ENCODE peak calls at places on chromosome 16, in five cellular contexts. One of them, this sample, is unnamed.

GRCh38 chr16:68711421-68712139 is 25.5 kb upstream of the CDH1 start:
- DNase-seq in A549: no peak
- DNase-seq in kidney: no peak
- DNase-seq in endothelial cell: peak; percentile 16
- DNase-seq in ascending aorta: no peak
- DNase-seq in this sample: no peak

GRCh38 chr16:83901101-83901500 is 2.2 kb downstream of the MLYCD start:
- DNase-seq in A549: no peak
- DNase-seq in kidney: no peak
- DNase-seq in endothelial cell: no peak
- DNase-seq in ascending aorta: no peak
- DNase-seq in this sample: no peak

GRCh38 chr16:81003064-81003463 is 3.6 kb downstream of the CMC2 start:
- DNase-seq in A549: no peak
- DNase-seq in kidney: no peak
- DNase-seq in endothelial cell: no peak
- DNase-seq in ascending aorta: no peak
- DNase-seq in this sample: no peak

GRCh38 chr16:81651758-81652718 is 127.1 kb upstream of the PLCG2 start:
- DNase-seq in A549: no peak
- DNase-seq in kidney: no peak
- DNase-seq in endothelial cell: no peak
- DNase-seq in ascending aorta: no peak
- DNase-seq in this sample: no peak

GRCh38 chr16:89629827-89630610 is 16.6 kb downstream of the DPEP1 start:
- DNase-seq in A549: no peak
- DNase-seq in kidney: no peak
- DNase-seq in endothelial cell: no peak
- DNase-seq in ascending aorta: no peak
- DNase-seq in this sample: no peak

GRCh38 chr16:10253344-10253855 is 71.2 kb upstream of the GRIN2A start:
- DNase-seq in A549: no peak
- DNase-seq in kidney: no peak
- DNase-seq in endothelial cell: no peak
- DNase-seq in ascending aorta: no peak
- DNase-seq in this sample: no peak

GRCh38 chr16:53150769-53151168 is 96.0 kb downstream of the CHD9 start:
- DNase-seq in A549: no peak
- DNase-seq in kidney: no peak
- DNase-seq in endothelial cell: no peak
- DNase-seq in ascending aorta: no peak
- DNase-seq in this sample: no peak

GRCh38 chr16:2427526-2427925 is 1.7 kb upstream of the CCNF start:
- DNase-seq in A549: no peak
- DNase-seq in kidney: no peak
- DNase-seq in endothelial cell: no peak
- DNase-seq in ascending aorta: no peak
- DNase-seq in this sample: no peak

GRCh38 chr16:75058815-75059214 is 57.8 kb downstream of the LDHD start:
- DNase-seq in A549: no peak
- DNase-seq in kidney: no peak
- DNase-seq in endothelial cell: no peak
- DNase-seq in ascending aorta: no peak
- DNase-seq in this sample: no peak

GRCh38 chr16:64910351-64910750 is 211.5 kb downstream of the CDH11 start:
- DNase-seq in A549: peak; percentile 16
- DNase-seq in kidney: peak; percentile 71
- DNase-seq in endothelial cell: no peak
- DNase-seq in ascending aorta: no peak
- DNase-seq in this sample: no peak

GRCh38 chr16:68235882-68236803 is at the start of gene ESRP2:
- DNase-seq in A549: no peak
- DNase-seq in kidney: peak; percentile 96
- DNase-seq in endothelial cell: peak; percentile 24
- DNase-seq in ascending aorta: no peak
- DNase-seq in this sample: no peak

GRCh38 chr16:870856-871561 is 70.5 kb upstream of the GNG13 start:
- DNase-seq in A549: no peak
- DNase-seq in kidney: peak; percentile 65
- DNase-seq in endothelial cell: no peak
- DNase-seq in ascending aorta: no peak
- DNase-seq in this sample: no peak

GRCh38 chr16:74774223-74775139 is at the start of gene FA2H:
- DNase-seq in A549: peak; percentile 71
- DNase-seq in kidney: peak; percentile 93
- DNase-seq in endothelial cell: peak; percentile 63
- DNase-seq in ascending aorta: no peak
- DNase-seq in this sample: peak; percentile 70

GRCh38 chr16:52004343-52004742 is 542.6 kb downstream of the TOX3 start:
- DNase-seq in A549: no peak
- DNase-seq in kidney: no peak
- DNase-seq in endothelial cell: no peak
- DNase-seq in ascending aorta: no peak
- DNase-seq in this sample: no peak

GRCh38 chr16:54204756-54205155 is 81.8 kb downstream of the IRX3 start:
- DNase-seq in A549: no peak
- DNase-seq in kidney: no peak
- DNase-seq in endothelial cell: no peak
- DNase-seq in ascending aorta: no peak
- DNase-seq in this sample: no peak

GRCh38 chr16:64534180-64534780 is 587.6 kb downstream of the CDH11 start:
- DNase-seq in A549: no peak
- DNase-seq in kidney: no peak
- DNase-seq in endothelial cell: no peak
- DNase-seq in ascending aorta: no peak
- DNase-seq in this sample: no peak

GRCh38 chr16:56611281-56611833 is 3.0 kb downstream of the MT2A start:
- DNase-seq in A549: peak; percentile 36
- DNase-seq in kidney: peak; percentile 72
- DNase-seq in endothelial cell: no peak
- DNase-seq in ascending aorta: no peak
- DNase-seq in this sample: no peak

DNA sequence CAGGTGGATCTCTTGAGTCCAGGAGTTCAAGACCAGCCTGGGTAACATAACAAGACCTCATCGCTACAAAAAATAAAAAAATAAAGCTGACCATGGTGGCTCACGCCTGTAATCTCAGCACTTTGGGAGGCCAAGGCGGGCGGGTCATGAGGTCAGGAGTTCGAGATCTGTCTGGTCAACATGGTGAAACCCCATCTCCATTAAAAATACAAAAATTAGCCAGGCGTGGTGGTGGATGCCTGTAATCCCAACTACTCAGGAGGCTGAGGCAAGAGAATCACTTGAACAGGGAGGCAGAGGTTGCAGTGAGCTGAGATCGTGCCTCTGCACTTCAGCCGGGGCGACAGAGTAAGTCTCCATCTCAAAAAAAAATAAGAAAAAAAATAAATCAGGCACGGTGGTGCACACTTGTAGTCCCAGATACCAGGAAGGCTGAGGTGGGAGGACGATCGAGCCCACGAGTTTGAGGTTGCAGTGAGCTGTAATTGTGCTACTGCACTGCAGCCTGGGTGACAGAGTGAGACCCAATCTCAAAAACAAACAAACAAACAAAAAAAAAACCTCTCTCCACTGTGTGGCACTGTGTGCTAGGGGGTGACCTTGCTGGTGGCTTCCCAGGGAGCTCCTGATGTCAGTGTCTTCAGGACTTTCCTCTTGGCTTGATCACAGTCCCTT is 19.8 kb upstream of the MAPK3 start:
- DNase-seq in A549: peak; percentile 39
- DNase-seq in kidney: no peak
- DNase-seq in endothelial cell: no peak
- DNase-seq in ascending aorta: no peak
- DNase-seq in this sample: no peak
- TF ChIP-seq CTCF in A549: peak; percentile 17
- TF ChIP-seq CTCF in kidney: no peak
- TF ChIP-seq CTCF in endothelial cell: no peak
- TF ChIP-seq CTCF in ascending aorta: no peak
- TF ChIP-seq CTCF in this sample: no peak

DNA sequence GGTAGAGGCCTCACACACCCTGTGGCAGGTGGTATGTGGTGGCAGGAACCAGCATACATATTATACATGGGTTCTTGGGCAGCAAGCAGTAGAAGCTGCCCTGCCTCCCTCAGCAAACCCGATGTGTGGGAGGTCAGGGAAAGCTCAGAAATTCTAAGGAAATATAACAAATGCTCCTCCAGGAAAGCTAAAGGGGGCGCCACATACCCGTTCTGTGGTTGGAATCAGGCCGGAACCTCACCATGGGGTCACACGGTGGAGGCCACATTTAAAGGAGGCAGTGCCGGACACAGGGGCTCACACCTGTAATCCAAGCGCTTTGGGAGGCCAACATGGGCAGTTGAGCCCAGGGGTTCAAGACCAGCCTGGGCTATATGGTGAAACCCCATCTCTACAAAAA is 12.4 kb upstream of the KATNB1 start:
- DNase-seq in A549: peak; percentile 63
- DNase-seq in kidney: no peak
- DNase-seq in endothelial cell: peak; percentile 56
- DNase-seq in ascending aorta: no peak
- DNase-seq in this sample: peak; percentile 38
- TF ChIP-seq CTCF in A549: peak; percentile 40
- TF ChIP-seq CTCF in kidney: peak; percentile 23
- TF ChIP-seq CTCF in endothelial cell: peak; percentile 58
- TF ChIP-seq CTCF in ascending aorta: no peak
- TF ChIP-seq CTCF in this sample: peak; percentile 46

GRCh38 chr16:22183335-22183734 is 21.0 kb downstream of the SDR42E2 start:
- DNase-seq in A549: no peak
- DNase-seq in kidney: no peak
- DNase-seq in endothelial cell: no peak
- DNase-seq in ascending aorta: no peak
- DNase-seq in this sample: no peak

GRCh38 chr16:22186517-22186916 is 19.6 kb upstream of the EEF2K start:
- DNase-seq in A549: peak; percentile 48
- DNase-seq in kidney: no peak
- DNase-seq in endothelial cell: no peak
- DNase-seq in ascending aorta: no peak
- DNase-seq in this sample: no peak

GRCh38 chr16:22181843-22182242 is 19.5 kb downstream of the SDR42E2 start:
- DNase-seq in A549: no peak
- DNase-seq in kidney: no peak
- DNase-seq in endothelial cell: no peak
- DNase-seq in ascending aorta: no peak
- DNase-seq in this sample: no peak

GRCh38 chr16:22184615-22184968 is 21.5 kb upstream of the EEF2K start:
- DNase-seq in A549: no peak
- DNase-seq in kidney: no peak
- DNase-seq in endothelial cell: no peak
- DNase-seq in ascending aorta: no peak
- DNase-seq in this sample: no peak

DNA sequence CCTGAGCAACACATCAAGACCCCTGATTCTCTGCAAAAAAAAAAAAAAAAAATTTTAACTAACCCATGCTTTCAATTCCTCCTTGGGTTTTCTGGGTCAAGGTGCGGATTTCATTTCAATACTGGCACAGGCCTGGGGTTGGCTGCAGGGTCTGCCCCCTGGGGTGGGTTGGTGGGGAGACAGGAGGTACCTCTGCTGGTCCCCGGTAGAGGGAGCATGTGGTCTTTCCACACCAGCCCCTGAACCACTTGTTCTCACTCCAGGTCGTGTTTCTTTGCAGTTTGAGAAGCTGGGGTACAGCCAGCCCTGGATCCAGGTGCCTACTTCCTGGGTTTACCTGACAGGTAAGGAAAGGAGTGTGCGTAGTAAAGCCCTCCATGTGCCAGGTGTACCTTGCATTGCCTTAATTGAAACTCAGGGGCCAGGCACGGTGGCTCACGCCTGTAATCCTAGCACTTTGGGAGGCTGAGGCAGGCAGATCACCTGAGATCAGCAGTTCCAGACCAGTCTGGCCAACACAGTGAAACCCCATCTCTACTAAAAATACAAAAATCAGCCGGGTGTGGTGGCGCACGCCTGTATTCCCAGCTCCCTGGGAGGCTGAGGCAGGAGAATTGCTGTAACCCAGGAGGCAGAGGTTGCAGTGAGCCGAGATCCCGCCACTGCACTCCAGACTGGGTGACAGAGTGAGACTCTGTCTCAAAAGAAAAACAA is 21.8 kb downstream of the SDR42E2 start:
- DNase-seq in A549: no peak
- DNase-seq in kidney: no peak
- DNase-seq in endothelial cell: no peak
- DNase-seq in ascending aorta: no peak
- DNase-seq in this sample: no peak
- TF ChIP-seq CTCF in A549: peak; percentile 8
- TF ChIP-seq CTCF in kidney: no peak
- TF ChIP-seq CTCF in endothelial cell: no peak
- TF ChIP-seq CTCF in ascending aorta: no peak
- TF ChIP-seq CTCF in this sample: no peak

DNA sequence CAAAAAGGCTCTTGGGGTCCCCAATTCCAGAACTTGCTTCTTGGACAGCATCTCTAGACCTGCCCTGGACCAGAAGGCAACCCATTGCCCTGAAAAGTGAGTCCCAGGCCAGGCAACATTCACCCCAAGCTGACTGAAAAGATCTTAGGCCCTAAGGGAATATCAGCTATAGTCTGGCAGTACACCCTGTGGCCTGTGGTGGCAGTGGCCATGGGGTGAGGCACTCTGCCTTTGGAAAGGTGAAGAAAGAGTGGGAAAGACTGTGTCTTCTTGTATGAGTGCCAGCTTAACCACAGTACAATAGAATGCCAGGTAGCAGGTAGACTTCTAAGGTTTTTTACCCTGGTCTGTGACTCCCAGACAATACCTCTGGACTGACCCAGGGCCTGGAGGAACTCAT is 564.5 kb downstream of the CDH8 start:
- DNase-seq in A549: no peak
- DNase-seq in kidney: no peak
- DNase-seq in endothelial cell: no peak
- DNase-seq in ascending aorta: no peak
- DNase-seq in this sample: no peak
- TF ChIP-seq CTCF in A549: no peak
- TF ChIP-seq CTCF in kidney: no peak
- TF ChIP-seq CTCF in endothelial cell: no peak
- TF ChIP-seq CTCF in ascending aorta: no peak
- TF ChIP-seq CTCF in this sample: no peak

GRCh38 chr16:22751104-22751667 is 62.8 kb upstream of the HS3ST2 start:
- DNase-seq in A549: no peak
- DNase-seq in kidney: no peak
- DNase-seq in endothelial cell: no peak
- DNase-seq in ascending aorta: no peak
- DNase-seq in this sample: no peak

GRCh38 chr16:22754577-22754976 is 59.4 kb upstream of the HS3ST2 start:
- DNase-seq in A549: no peak
- DNase-seq in kidney: no peak
- DNase-seq in endothelial cell: no peak
- DNase-seq in ascending aorta: no peak
- DNase-seq in this sample: no peak

GRCh38 chr16:22757202-22757601 is 56.8 kb upstream of the HS3ST2 start:
- DNase-seq in A549: no peak
- DNase-seq in kidney: no peak
- DNase-seq in endothelial cell: no peak
- DNase-seq in ascending aorta: no peak
- DNase-seq in this sample: no peak

DNA sequence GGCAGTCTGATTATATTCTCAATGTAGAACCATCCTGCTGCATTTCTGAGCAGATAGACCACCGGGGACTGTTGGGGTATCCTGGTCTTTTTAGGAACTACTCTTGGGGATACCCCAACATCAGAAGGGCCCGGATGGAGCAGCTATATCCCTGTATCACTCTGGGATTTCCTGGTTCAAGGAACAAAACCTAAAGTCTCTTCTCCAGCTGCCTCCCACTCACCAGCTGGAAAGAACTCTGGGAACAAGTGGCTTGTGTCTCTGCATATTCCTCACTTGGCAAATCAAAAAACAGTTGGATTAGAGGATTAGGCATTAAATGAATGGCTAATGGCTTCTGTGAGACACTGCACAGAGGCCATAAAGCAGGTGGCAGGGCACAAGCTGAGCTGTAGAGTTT is 62.3 kb upstream of the HS3ST2 start:
- DNase-seq in A549: no peak
- DNase-seq in kidney: no peak
- DNase-seq in endothelial cell: no peak
- DNase-seq in ascending aorta: no peak
- DNase-seq in this sample: no peak
- TF ChIP-seq CTCF in A549: no peak
- TF ChIP-seq CTCF in kidney: no peak
- TF ChIP-seq CTCF in endothelial cell: no peak
- TF ChIP-seq CTCF in ascending aorta: no peak
- TF ChIP-seq CTCF in this sample: no peak

This sample was measured in neural crest cell.